ENCODE peak calls at places on chromosomes 5 and 9, in seven cellular contexts. I is activated naive CD4-positive, alpha-beta T cell; B is GM04503; K is RKO; Z is H9; Y is amniotic stem cell; D is NCI-H1092. V is an unnamed sample.

GRCh38 chr9:76370656-76371055 is 23.6 kb downstream of the RFK start:
- DNase-seq in Y (no peak), K (no peak), I (no peak), Z (no peak), B (no peak), D (no peak), V (no peak)

GRCh38 chr5:61330341-61330878 is 1.6 kb upstream of the ZSWIM6 start:
- DNase-seq in Y (no peak), I (peak), D (peak), K (peak), B (no peak), Z (peak), V (no peak)

GRCh38 chr5:43609752-43610151 is 6.8 kb downstream of the NNT start:
- DNase-seq in B (no peak), I (no peak), D (no peak), K (no peak), Z (no peak), Y (no peak), V (no peak)

GRCh38 chr5:90096415-90097081 is 313.0 kb downstream of the CETN3 start:
- DNase-seq in D (no peak), Y (peak), Z (no peak), B (no peak), K (peak), I (no peak), V (peak)

GRCh38 chr9:122134822-122135528 is 24.6 kb downstream of the NDUFA8 start:
- DNase-seq in D (no peak), Y (no peak), I (no peak), B (no peak), K (no peak), Z (no peak), V (no peak)

GRCh38 chr9:138072161-138072842 is 194.7 kb downstream of the CACNA1B start:
- DNase-seq in D (no peak), B (no peak), I (no peak), K (no peak), Z (no peak), Y (no peak), V (no peak)

GRCh38 chr5:102911973-102912372 is 156.9 kb downstream of the PAM start:
- DNase-seq in K (peak), D (no peak), I (no peak), Z (no peak), B (no peak), Y (peak), V (peak)

GRCh38 chr5:74243634-74244033 is 396.9 kb downstream of the ENC1 start:
- DNase-seq in K (no peak), I (no peak), D (no peak), Z (no peak), Y (no peak), B (no peak), V (no peak)

GRCh38 chr5:133032852-133033742 is 6.7 kb upstream of the ZCCHC10 start:
- DNase-seq in K (no peak), I (no peak), Z (no peak), Y (no peak), B (no peak), D (no peak), V (no peak)